ENCODE peak calls at places on chromosomes 3 and 15, in seven cellular contexts. N is mesenchymal stem cell, A is neuronal stem cell, Y is IMR-90, Q is H9, R is H1, U is trophoblast cell. V is an unnamed sample.
A peak's percentile ranks its signal among the peaks of the same experiment; 100 is the strongest.

GRCh38 chr15:38229700-38230099 is 22.9 kb upstream of the SPRED1 start:
- DNase-seq in N (peak; percentile 55), A (no peak), Y (peak; percentile 48), Q (no peak), R (no peak), U (peak; percentile 32), V (no peak)

GRCh38 chr3:113441051-113441770 is at the start of gene CFAP44:
- DNase-seq in N (peak; percentile 79), A (peak; percentile 67), Y (peak; percentile 52), Q (peak; percentile 91), R (peak; percentile 94), U (peak; percentile 62), V (peak; percentile 91)

GRCh38 chr15:40309344-40309862 is 1.7 kb upstream of the PLCB2 start:
- DNase-seq in N (no peak), A (no peak), Y (no peak), Q (no peak), R (no peak), U (no peak), V (no peak)

GRCh38 chr3:181696641-181697230 is 15.0 kb upstream of the SOX2 start:
- DNase-seq in N (no peak), A (no peak), Y (no peak), Q (no peak), R (no peak), U (no peak), V (no peak)

GRCh38 chr3:127673191-127674098 is 693 bp downstream of the ABTB1 start:
- DNase-seq in N (peak; percentile 68), A (no peak), Y (peak; percentile 57), Q (peak; percentile 39), R (peak; percentile 66), U (peak; percentile 73), V (no peak)

GRCh38 chr3:45486136-45486535 is 97.8 kb downstream of the LARS2 start:
- DNase-seq in N (no peak), A (no peak), Y (peak; percentile 35), Q (no peak), R (no peak), U (peak; percentile 55), V (no peak)

GRCh38 chr3:66532160-66532587 is 31.4 kb upstream of the LRIG1 start:
- DNase-seq in N (no peak), A (no peak), Y (no peak), Q (peak; percentile 83), R (peak; percentile 56), U (no peak), V (peak; percentile 81)

GRCh38 chr3:52277972-52278509 is 408 bp downstream of the WDR82 start:
- DNase-seq in N (peak; percentile 71), A (no peak), Y (no peak), Q (no peak), R (peak; percentile 86), U (peak; percentile 71), V (peak; percentile 78)

GRCh38 chr3:100540791-100541334 is 48.4 kb downstream of the TMEM45A start:
- DNase-seq in N (no peak), A (no peak), Y (no peak), Q (no peak), R (no peak), U (no peak), V (no peak)

DNA sequence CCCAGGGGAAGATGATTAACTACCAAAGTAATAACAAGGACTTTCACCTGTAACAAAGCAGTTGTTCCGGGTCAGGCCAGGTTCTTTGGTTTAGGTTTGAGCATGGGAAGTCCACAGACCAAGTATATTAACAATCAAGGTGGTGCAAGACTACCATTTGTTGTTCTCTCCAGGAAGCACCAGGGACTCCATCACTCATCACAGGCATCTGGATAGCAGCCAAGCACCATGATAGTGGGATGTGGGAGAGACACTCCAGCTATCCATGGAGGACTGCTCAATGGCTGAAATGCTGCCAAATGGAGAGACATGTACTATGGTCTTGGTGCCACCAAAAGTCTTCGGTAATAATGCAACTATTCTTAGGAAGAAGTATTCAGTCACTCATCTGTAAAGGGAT is 143.1 kb downstream of the TNIK start:
- DNase-seq in N (no peak), A (no peak), Y (no peak), Q (no peak), R (no peak), U (no peak), V (no peak)
- H3K4ac ChIP-seq in N (no peak overlapping the region), A (no peak overlapping the region), Y (no peak overlapping the region), Q (no peak overlapping the region), R (no peak overlapping the region), U (no peak overlapping the region), V (no peak overlapping the region)

GRCh38 chr3:50231581-50231980 is 4.4 kb upstream of the GNAI2 start:
- DNase-seq in N (no peak), A (no peak), Y (no peak), Q (no peak), R (no peak), U (no peak), V (no peak)

GRCh38 chr3:50230106-50230832 is 5.7 kb upstream of the GNAI2 start:
- DNase-seq in N (no peak), A (no peak), Y (no peak), Q (no peak), R (no peak), U (peak; percentile 60), V (no peak)

GRCh38 chr3:50227390-50228183 is 8.4 kb upstream of the GNAI2 start:
- DNase-seq in N (peak; percentile 87), A (peak; percentile 89), Y (peak; percentile 80), Q (peak; percentile 93), R (peak; percentile 94), U (peak; percentile 95), V (peak; percentile 97)

GRCh38 chr3:50230833-50231125 is 5.2 kb upstream of the GNAI2 start:
- DNase-seq in N (no peak), A (no peak), Y (peak; percentile 63), Q (no peak), R (no peak), U (no peak), V (no peak)

GRCh38 chr3:50229490-50229889 is 6.5 kb upstream of the GNAI2 start:
- DNase-seq in N (no peak), A (no peak), Y (no peak), Q (no peak), R (no peak), U (peak; percentile 73), V (no peak)
- H3K4ac ChIP-seq in N (no peak overlapping the region), A (no peak overlapping the region), Y (no peak overlapping the region), Q (no peak overlapping the region), R (no peak overlapping the region), U (no peak overlapping the region), V (no peak overlapping the region)

DNA sequence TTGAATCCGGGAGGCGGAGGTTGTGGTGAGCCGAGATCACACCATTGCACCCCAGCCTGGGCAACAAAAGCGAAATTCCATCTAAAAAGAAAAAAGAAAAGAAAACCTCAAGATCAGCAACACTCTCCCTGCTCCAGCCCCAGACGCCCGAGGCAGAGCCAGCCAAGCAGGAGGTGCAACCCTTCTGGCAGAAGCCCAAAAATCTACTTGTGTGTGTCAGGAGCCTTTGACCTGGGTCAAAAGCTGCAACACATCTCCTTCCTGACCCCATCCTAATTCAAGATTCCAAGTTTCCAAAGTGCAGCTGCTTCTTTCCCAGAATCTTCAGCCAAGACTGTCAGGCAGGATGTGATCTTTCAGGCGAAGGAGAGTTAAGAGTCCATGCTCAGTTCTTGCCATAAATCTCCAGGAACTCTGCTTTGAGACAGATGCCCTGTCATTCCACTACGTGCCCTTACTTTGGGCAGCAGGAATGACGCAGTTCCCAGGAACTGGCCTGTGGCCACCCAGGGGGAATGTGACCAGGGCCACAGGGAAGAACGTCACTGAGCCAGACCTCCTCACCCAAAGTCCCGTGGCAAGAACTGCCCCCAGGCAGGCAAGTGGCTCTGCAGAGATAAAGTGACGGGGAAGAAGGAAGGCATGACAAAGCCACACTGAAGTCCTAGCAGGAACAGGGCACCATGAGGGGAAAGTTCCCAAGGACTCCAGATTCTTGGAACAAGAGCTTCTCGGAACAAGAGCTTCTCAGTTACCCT is 39.4 kb downstream of the SH3BP5 start:
- DNase-seq in N (peak; percentile 91), A (no peak), Y (peak; percentile 44), Q (no peak), R (no peak), U (peak; percentile 96), V (no peak)
- H3K4ac ChIP-seq in N (no peak overlapping the region), A (no peak overlapping the region), Y (no peak overlapping the region), Q (no peak overlapping the region), R (no peak overlapping the region), U (peak overlapping the region; percentile 70), V (no peak overlapping the region)

GRCh38 chr3:87834327-87834726 is 224.5 kb downstream of the CGGBP1 start:
- DNase-seq in N (no peak), A (no peak), Y (no peak), Q (no peak), R (no peak), U (no peak), V (no peak)

GRCh38 chr3:87833039-87833377 is 225.8 kb downstream of the CGGBP1 start:
- DNase-seq in N (no peak), A (no peak), Y (no peak), Q (no peak), R (no peak), U (no peak), V (no peak)

DNA sequence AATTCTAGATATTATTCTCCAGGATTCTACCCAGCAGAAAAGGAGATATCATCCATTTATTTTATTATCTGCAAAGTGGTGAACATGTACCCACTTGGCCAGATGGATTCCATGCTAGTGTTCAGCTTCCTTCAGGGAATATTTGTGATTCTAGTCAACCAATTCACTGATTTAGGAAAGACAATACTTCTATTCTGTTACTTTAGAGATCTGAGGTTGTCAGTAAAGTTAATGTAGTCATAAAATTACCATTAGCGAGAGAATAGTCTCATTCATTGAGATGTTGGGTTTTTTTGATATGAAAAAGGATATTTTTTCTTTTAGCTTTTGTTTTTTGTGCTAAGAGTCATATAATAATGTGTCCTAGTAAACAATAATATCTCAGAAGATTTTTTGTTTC is 222.8 kb downstream of the CGGBP1 start:
- DNase-seq in N (no peak), A (no peak), Y (no peak), Q (no peak), R (no peak), U (no peak), V (no peak)
- H3K4ac ChIP-seq in N (no peak overlapping the region), A (no peak overlapping the region), Y (no peak overlapping the region), Q (no peak overlapping the region), R (no peak overlapping the region), U (no peak overlapping the region), V (no peak overlapping the region)

GRCh38 chr3:183385698-183386590 is 42.5 kb downstream of the MCF2L2 start:
- DNase-seq in N (peak; percentile 81), A (peak; percentile 55), Y (peak; percentile 71), Q (peak; percentile 57), R (peak; percentile 72), U (peak; percentile 78), V (peak; percentile 75)
- H3K4ac ChIP-seq in N (no peak overlapping the region), A (no peak overlapping the region), Y (no peak overlapping the region), Q (no peak overlapping the region), R (no peak overlapping the region), U (no peak overlapping the region), V (no peak overlapping the region)

V was measured in mesendoderm.